ENCODE peak calls at places on chromosomes 3 and 15, in ten cellular contexts. O is foreskin fibroblast, S is IMR-90, V is RWPE2, L is A673, F is dorsolateral prefrontal cortex, G is cardiac fibroblast, I is gastrocnemius medialis, W is bronchial epithelial cell, T is fibroblast of the aortic adventitia. Q is an unnamed sample.

GRCh38 chr3:20104167-20104661 is 64.0 kb downstream of the KAT2B start:
- DNase-seq in O (no peak), S (no peak), V (no peak), L (no peak), F (no peak), G (no peak), I (no peak), W (no peak), T (no peak), Q (no peak)

GRCh38 chr3:170802164-170803151 is 67.5 kb downstream of the RPL22L1 start:
- DNase-seq in O (peak; percentile 98), S (peak; percentile 99), V (no peak), L (peak; percentile 81), F (no peak), G (peak; percentile 95), I (no peak), W (peak; percentile 71), T (peak; percentile 99), Q (peak; percentile 88)

GRCh38 chr3:151770941-151771340 is 37.2 kb downstream of the AADACL2 start:
- DNase-seq in O (no peak), S (no peak), V (no peak), L (no peak), F (no peak), G (peak; percentile 92), I (peak; percentile 19), W (peak; percentile 22), T (peak; percentile 67), Q (no peak)

GRCh38 chr15:38879909-38880471 is 315.4 kb upstream of the RASGRP1 start:
- DNase-seq in O (no peak), S (peak; percentile 55), V (no peak), L (no peak), F (no peak), G (peak; percentile 72), I (peak; percentile 74), W (no peak), T (peak; percentile 63), Q (no peak)

GRCh38 chr15:71254503-71254902 is 139.2 kb downstream of the THSD4 start:
- DNase-seq in O (no peak), S (peak; percentile 26), V (no peak), L (no peak), F (no peak), G (no peak), I (no peak), W (no peak), T (no peak), Q (no peak)

GRCh38 chr15:49314729-49315128 is 108.3 kb upstream of the FGF7 start:
- DNase-seq in O (no peak), S (no peak), V (no peak), L (no peak), F (no peak), G (no peak), I (no peak), W (no peak), T (no peak), Q (no peak)

GRCh38 chr15:58764468-58764867 is 6.6 kb upstream of the MINDY2 start:
- DNase-seq in O (no peak), S (no peak), V (no peak), L (no peak), F (no peak), G (no peak), I (no peak), W (no peak), T (no peak), Q (no peak)

GRCh38 chr3:151009981-151010380 is 37.5 kb upstream of the CLRN1 start:
- DNase-seq in O (peak; percentile 2), S (no peak), V (no peak), L (no peak), F (no peak), G (no peak), I (no peak), W (peak; percentile 12), T (no peak), Q (no peak)

GRCh38 chr15:41493205-41493901 is at the start of gene ITPKA:
- DNase-seq in O (peak; percentile 86), S (peak; percentile 78), V (peak; percentile 90), L (peak; percentile 94), F (peak; percentile 70), G (peak; percentile 69), I (peak; percentile 51), W (peak; percentile 30), T (peak; percentile 40), Q (no peak)

GRCh38 chr3:41682996-41683395 is 278.9 kb downstream of the ULK4 start:
- DNase-seq in O (peak; percentile 11), S (peak; percentile 90), V (no peak), L (no peak), F (no peak), G (peak; percentile 66), I (no peak), W (no peak), T (peak; percentile 51), Q (no peak)

GRCh38 chr15:78702609-78703332 is 61.8 kb upstream of the CHRNB4 start:
- DNase-seq in O (no peak), S (no peak), V (peak; percentile 26), L (no peak), F (no peak), G (no peak), I (no peak), W (peak; percentile 37), T (no peak), Q (no peak)

GRCh38 chr3:153980252-153980590 is 141.0 kb upstream of the ARHGEF26 start:
- DNase-seq in O (no peak), S (no peak), V (no peak), L (no peak), F (no peak), G (no peak), I (no peak), W (peak; percentile 75), T (no peak), Q (peak; percentile 28)

GRCh38 chr3:190064112-190064511 is 56.6 kb downstream of the P3H2 start:
- DNase-seq in O (peak; percentile 75), S (peak; percentile 95), V (peak; percentile 37), L (peak; percentile 83), F (no peak), G (peak; percentile 83), I (no peak), W (peak; percentile 97), T (peak; percentile 88), Q (peak; percentile 90)

GRCh38 chr3:195257454-195258448 is 13.2 kb downstream of the XXYLT1 start:
- DNase-seq in O (no peak), S (peak; percentile 39), V (peak; percentile 49), L (peak; percentile 68), F (no peak), G (peak; percentile 24), I (no peak), W (no peak), T (no peak), Q (no peak)

GRCh38 chr3:195259146-195259563 is 11.8 kb downstream of the XXYLT1 start:
- DNase-seq in O (peak; percentile 47), S (peak; percentile 32), V (no peak), L (no peak), F (no peak), G (peak; percentile 60), I (no peak), W (peak; percentile 16), T (peak; percentile 70), Q (no peak)

GRCh38 chr3:195256639-195257453 is 14.1 kb downstream of the XXYLT1 start:
- DNase-seq in O (no peak), S (no peak), V (no peak), L (no peak), F (no peak), G (no peak), I (no peak), W (no peak), T (no peak), Q (no peak)

GRCh38 chr3:195259564-195260285 is 11.2 kb downstream of the XXYLT1 start:
- DNase-seq in O (peak; percentile 92), S (peak; percentile 90), V (peak; percentile 88), L (peak; percentile 95), F (peak; percentile 86), G (peak; percentile 97), I (peak; percentile 84), W (peak; percentile 61), T (peak; percentile 91), Q (no peak)

GRCh38 chr3:195258449-195259145 is 12.4 kb downstream of the XXYLT1 start:
- DNase-seq in O (no peak), S (no peak), V (no peak), L (no peak), F (no peak), G (no peak), I (no peak), W (peak; percentile 46), T (no peak), Q (no peak)
- H3K4me3 ChIP-seq in O (no peak overlapping the region), S (no peak overlapping the region), V (no peak overlapping the region), L (peak overlapping the region; percentile 76), F (peak overlapping the region; percentile 69), G (no peak overlapping the region), I (no peak overlapping the region), W (no peak overlapping the region), T (peak overlapping the region; percentile 69), Q (no peak overlapping the region)

GRCh38 chr15:81316267-81316666 is 7.7 kb downstream of the STARD5 start:
- DNase-seq in O (no peak), S (no peak), V (no peak), L (no peak), F (no peak), G (no peak), I (no peak), W (no peak), T (no peak), Q (no peak)
- TF ChIP-seq CTCF in O (no peak), S (no peak), V (no peak), L (no peak), F (no peak), G (no peak), I (no peak), W (no peak), T (no peak), Q (no peak)

GRCh38 chr3:139935866-139936817 is 1.2 kb downstream of the CLSTN2 start:
- DNase-seq in O (peak; percentile 0), S (no peak), V (no peak), L (peak; percentile 39), F (peak; percentile 47), G (peak; percentile 3), I (peak; percentile 12), W (no peak), T (no peak), Q (no peak)
- H3K4me3 ChIP-seq in O (no peak overlapping the region), S (no peak overlapping the region), V (no peak overlapping the region), L (peak overlapping the region; percentile 64), F (peak overlapping the region; percentile 80), G (no peak overlapping the region), I (peak overlapping the region; percentile 61), W (no peak overlapping the region), T (no peak overlapping the region), Q (peak overlapping the region; percentile 86)

GRCh38 chr15:36843822-36844221 is 256.5 kb downstream of the MEIS2 start:
- DNase-seq in O (no peak), S (no peak), V (no peak), L (no peak), F (no peak), G (no peak), I (no peak), W (no peak), T (no peak), Q (no peak)

GRCh38 chr15:36845270-36845669 is 255.1 kb downstream of the MEIS2 start:
- DNase-seq in O (no peak), S (no peak), V (no peak), L (no peak), F (no peak), G (no peak), I (no peak), W (no peak), T (no peak), Q (no peak)

GRCh38 chr15:36841154-36841553 is 259.2 kb downstream of the MEIS2 start:
- DNase-seq in O (no peak), S (no peak), V (no peak), L (no peak), F (no peak), G (no peak), I (no peak), W (no peak), T (no peak), Q (no peak)

GRCh38 chr15:36844453-36845094 is 255.8 kb downstream of the MEIS2 start:
- DNase-seq in O (no peak), S (peak; percentile 69), V (no peak), L (no peak), F (no peak), G (peak; percentile 26), I (no peak), W (no peak), T (peak; percentile 41), Q (no peak)
- TF ChIP-seq CTCF in O (no peak), S (no peak), V (no peak), L (no peak), F (no peak), G (no peak), I (no peak), W (no peak), T (no peak), Q (peak; percentile 7)

Q was measured in retinal pigment epithelial cell.